ENCODE peak calls at places on chromosome 10, in nine cellular contexts. H is left ventricle myocardium inferior; R is hepatocyte; K is CD8-positive, alpha-beta memory T cell; M is small intestine; E is HAP-1; Q is PC-9; T is transverse colon; X is SK-N-SH. B is an unnamed sample. For H3K36me3 and H3K27me3, the result is how much of the 10 kb centered on the place peaks cover.

GRCh38 chr10:12613144-12613543 is 263.8 kb downstream of the CAMK1D start:
- DNase-seq in H (no peak), R (no peak), K (no peak), M (no peak), E (no peak), Q (no peak), T (no peak), X (no peak), B (no peak)

GRCh38 chr10:4190876-4191275 is 405.9 kb upstream of the KLF6 start:
- DNase-seq in H (no peak), R (no peak), K (no peak), M (no peak), E (no peak), Q (no peak), T (no peak), X (no peak), B (no peak)

GRCh38 chr10:6558272-6558671 is 21.8 kb downstream of the PRKCQ start:
- DNase-seq in H (no peak), R (no peak), K (no peak), M (peak), E (no peak), Q (no peak), T (no peak), X (no peak), B (no peak)

GRCh38 chr10:30510184-30510931 is 76.4 kb downstream of the MAP3K8 start:
- DNase-seq in H (no peak), R (peak), K (no peak), M (no peak), E (no peak), Q (peak), T (peak), X (no peak), B (no peak)

GRCh38 chr10:73908853-73909611 is 1.9 kb upstream of the PLAU start:
- DNase-seq in H (peak), R (peak), K (peak), M (peak), E (no peak), Q (peak), T (peak), X (no peak), B (no peak)

GRCh38 chr10:68813554-68813953 is 13.8 kb upstream of the STOX1 start:
- DNase-seq in H (no peak), R (no peak), K (no peak), M (no peak), E (peak), Q (no peak), T (no peak), X (no peak), B (peak)

GRCh38 chr10:49512121-49512809 is 26.7 kb downstream of the ERCC6 start:
- DNase-seq in H (no peak), R (peak), K (no peak), M (peak), E (no peak), Q (no peak), T (no peak), X (peak), B (no peak)

GRCh38 chr10:103598654-103599115 is 105.2 kb downstream of the NEURL1 start:
- DNase-seq in H (no peak), R (peak), K (no peak), M (peak), E (peak), Q (peak), T (peak), X (peak), B (peak)

GRCh38 chr10:26410356-26410755 is 27.8 kb upstream of the APBB1IP start:
- DNase-seq in H (no peak), R (no peak), K (no peak), M (no peak), E (no peak), Q (no peak), T (no peak), X (no peak), B (no peak)

GRCh38 chr10:12847361-12847975 is 154.0 kb downstream of the CCDC3 start:
- DNase-seq in H (no peak), R (no peak), K (no peak), M (no peak), E (no peak), Q (no peak), T (no peak), X (peak), B (peak)

GRCh38 chr10:68869623-68870022 is 31.5 kb upstream of the DDX50 start:
- DNase-seq in H (no peak), R (no peak), K (no peak), M (no peak), E (no peak), Q (no peak), T (no peak), X (no peak), B (no peak)

GRCh38 chr10:36779238-36779846 is 346.1 kb upstream of the ANKRD30A start:
- DNase-seq in H (no peak), R (peak), K (no peak), M (peak), E (no peak), Q (no peak), T (peak), X (peak), B (peak)

DNA sequence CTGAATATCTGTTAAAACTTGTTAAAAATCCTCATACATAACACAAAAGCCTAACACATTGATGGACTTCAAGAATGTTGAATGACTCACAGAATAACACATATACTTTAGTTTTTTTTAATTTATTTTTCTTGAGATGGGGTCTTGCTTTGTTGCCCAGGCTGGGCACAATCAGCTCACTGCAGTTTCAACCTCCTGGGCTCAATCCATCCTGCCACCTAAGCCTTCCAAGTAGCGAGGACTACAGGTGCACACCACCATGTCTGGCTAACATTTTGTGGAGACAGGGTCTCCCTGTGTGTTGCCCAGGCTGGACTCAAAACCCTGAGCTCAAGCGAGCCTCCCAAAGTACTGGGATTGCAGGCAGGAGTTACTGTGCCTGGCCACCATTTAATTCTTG is 28.1 kb downstream of the SUV39H2 start:
- DNase-seq in H (no peak), R (no peak), K (no peak), M (no peak), E (no peak), Q (no peak), T (no peak), X (no peak), B (no peak)
- H3K36me3 ChIP-seq in H (half or more), R (under half), K (under half), M (under half), E (half or more), Q (under half), T (under half), X (half or more), B (under half)

DNA sequence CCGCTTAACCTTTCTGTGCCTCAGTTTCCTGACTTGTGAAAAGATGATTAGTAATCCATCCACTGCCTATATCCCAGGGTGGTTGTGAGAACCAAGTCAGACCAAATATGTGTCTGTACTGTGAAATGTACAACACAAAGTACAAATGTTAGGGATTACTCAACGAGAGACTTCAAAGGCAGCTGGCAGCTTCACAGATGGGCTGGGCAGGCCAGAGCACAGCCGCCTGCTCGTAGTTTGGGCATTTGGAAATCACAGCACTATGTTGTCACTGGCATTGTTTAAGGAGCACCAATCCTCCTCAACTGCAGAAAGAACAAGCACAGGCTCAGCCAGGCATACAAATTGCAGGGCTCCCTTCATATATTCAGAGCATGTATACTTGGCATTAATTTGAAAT is 64.5 kb upstream of the C10orf90 start:
- DNase-seq in H (no peak), R (no peak), K (no peak), M (no peak), E (no peak), Q (no peak), T (no peak), X (no peak), B (no peak)
- H3K4me3 ChIP-seq in H (no peak), R (no peak), K (no peak), M (no peak), E (no peak), Q (no peak), T (no peak), X (no peak), B (no peak)

GRCh38 chr10:76205361-76205760 is 773.9 kb downstream of the LRMDA start:
- DNase-seq in H (no peak), R (no peak), K (no peak), M (no peak), E (no peak), Q (no peak), T (no peak), X (no peak), B (no peak)
- H3K27me3 ChIP-seq in H (under half), R (under half), K (under half), M (under half), E (under half), Q (under half), T (under half), X (under half), B (under half)

DNA sequence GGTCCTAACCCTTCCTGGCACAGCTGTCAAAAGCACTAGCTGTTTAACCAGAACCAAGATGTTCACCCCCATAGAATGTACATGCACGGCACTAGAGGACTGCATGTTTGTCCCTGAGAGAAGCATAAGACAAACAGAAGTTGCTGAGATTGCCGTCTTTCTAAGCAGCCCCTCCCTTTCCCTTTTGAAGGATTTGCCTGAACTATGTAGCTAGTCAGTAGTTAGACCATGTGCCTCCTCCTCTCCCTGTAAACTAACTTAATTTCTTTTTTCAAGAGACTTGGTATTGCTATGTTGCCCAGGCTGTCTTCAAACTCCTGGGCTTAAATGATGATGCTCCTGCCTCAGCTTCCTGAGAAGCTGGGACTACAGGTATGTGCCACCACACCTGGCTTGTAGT is 40.7 kb downstream of the TBC1D12 start:
- DNase-seq in H (no peak), R (peak), K (no peak), M (no peak), E (no peak), Q (no peak), T (no peak), X (no peak), B (no peak)
- H3K36me3 ChIP-seq in H (under half), R (under half), K (under half), M (under half), E (under half), Q (under half), T (under half), X (under half), B (under half)

B was measured in H7.